ENCODE peak calls at places on chromosomes 2 and 18, in six cellular contexts. Z is SK-N-SH, C is GM12878, M is H1, K is HepG2, I is K562. G is an unnamed sample.

GRCh38 chr2:222398446-222398885 is 25.9 kb upstream of the SGPP2 start:
- DNase-seq in C (no peak), Z (no peak), I (no peak), K (no peak), M (no peak), G (no peak)

GRCh38 chr2:120797421-120798289 is 62.0 kb downstream of the GLI2 start:
- DNase-seq in I (no peak), Z (no peak), K (no peak), M (no peak), C (no peak), G (no peak)

GRCh38 chr2:18623782-18624181 is 34.4 kb upstream of the NT5C1B start:
- DNase-seq in I (no peak), K (no peak), M (no peak), C (no peak), Z (no peak), G (no peak)

GRCh38 chr2:174024524-174025270 is 59.5 kb upstream of the SP3 start:
- DNase-seq in K (no peak), Z (no peak), C (no peak), M (no peak), I (no peak), G (no peak)

GRCh38 chr2:183926433-183926832 is 671.9 kb upstream of the ZNF804A start:
- DNase-seq in Z (no peak), K (no peak), C (no peak), I (no peak), M (no peak), G (no peak)

GRCh38 chr2:51717318-51717717 is 685.4 kb upstream of the NRXN1 start:
- DNase-seq in C (no peak), K (no peak), M (no peak), Z (no peak), I (no peak), G (no peak)

GRCh38 chr2:171523339-171523931 is 1.2 kb downstream of the CYBRD1 start:
- DNase-seq in C (no peak), M (peak), K (peak), Z (peak), I (peak), G (peak)

GRCh38 chr2:63698825-63699548 is 110.2 kb downstream of the MDH1 start:
- DNase-seq in C (no peak), M (peak), Z (peak), I (no peak), K (peak), G (peak)

GRCh38 chr18:10122116-10122515 is 208.3 kb downstream of the VAPA start:
- DNase-seq in Z (no peak), M (no peak), I (no peak), K (no peak), C (no peak), G (no peak)

GRCh38 chr2:169225906-169226305 is 136.4 kb downstream of the LRP2 start:
- DNase-seq in M (no peak), Z (no peak), K (no peak), C (no peak), I (no peak), G (no peak)

GRCh38 chr18:54742120-54742519 is 86.2 kb upstream of the RAB27B start:
- DNase-seq in M (no peak), K (no peak), C (no peak), I (no peak), Z (no peak), G (no peak)

GRCh38 chr18:7158201-7158600 is 40.6 kb upstream of the LAMA1 start:
- DNase-seq in I (no peak), Z (no peak), K (no peak), M (peak), C (no peak), G (no peak)

GRCh38 chr2:126187665-126188064 is 468.3 kb upstream of the GYPC start:
- DNase-seq in M (no peak), I (no peak), Z (no peak), C (no peak), K (no peak), G (no peak)

GRCh38 chr2:241179894-241180293 is 8.6 kb upstream of the ANO7 start:
- DNase-seq in I (no peak), Z (no peak), C (no peak), K (no peak), M (no peak), G (no peak)

GRCh38 chr2:101473911-101474751 is 781 bp downstream of the RFX8 start:
- DNase-seq in I (no peak), Z (peak), K (no peak), M (peak), C (no peak), G (peak)

GRCh38 chr2:172395503-172395902 is 31.9 kb upstream of the ITGA6 start:
- DNase-seq in M (no peak), C (no peak), Z (no peak), K (no peak), I (no peak), G (peak)

GRCh38 chr18:46623541-46623940 is 33.5 kb downstream of the LOXHD1 start:
- DNase-seq in Z (peak), M (peak), I (no peak), K (no peak), C (no peak), G (no peak)

GRCh38 chr18:12246849-12247808 is 7.0 kb upstream of the CIDEA start:
- DNase-seq in M (peak), C (no peak), I (peak), Z (peak), K (peak), G (no peak)

GRCh38 chr18:58353581-58353980 is 275.3 kb downstream of the ALPK2 start:
- DNase-seq in C (no peak), M (no peak), Z (no peak), K (no peak), I (no peak), G (no peak)

GRCh38 chr2:74746480-74746879 is 87.4 kb upstream of the HK2 start:
- DNase-seq in Z (no peak), I (no peak), K (no peak), M (no peak), C (no peak), G (no peak)

GRCh38 chr2:39334978-39335377 is 91.2 kb upstream of the CDKL4 start:
- DNase-seq in Z (no peak), K (no peak), C (no peak), I (no peak), M (no peak), G (no peak)

GRCh38 chr2:224517963-224518362 is 67.2 kb downstream of the CUL3 start:
- DNase-seq in K (no peak), C (no peak), Z (no peak), I (no peak), M (no peak), G (no peak)

GRCh38 chr2:177568893-177569292 is 176.3 kb downstream of the AGPS start:
- DNase-seq in M (no peak), I (no peak), Z (no peak), C (no peak), K (no peak), G (no peak)

GRCh38 chr2:32591669-32592463 is 36.0 kb upstream of the TTC27 start:
- DNase-seq in Z (no peak), M (no peak), K (no peak), C (peak), I (peak), G (no peak)

GRCh38 chr2:203533696-203534471 is 1.2 kb downstream of the RAPH1 start:
- DNase-seq in I (no peak), K (no peak), C (no peak), M (no peak), Z (peak), G (no peak)

GRCh38 chr2:165825041-165825440 is 31.0 kb upstream of the GALNT3 start:
- DNase-seq in C (no peak), M (no peak), K (no peak), Z (no peak), I (no peak), G (no peak)

GRCh38 chr18:57447154-57447621 is 12.0 kb downstream of the ONECUT2 start:
- DNase-seq in K (no peak), C (no peak), Z (no peak), I (no peak), M (peak), G (peak)

GRCh38 chr2:166088634-166089033 is 39.2 kb downstream of the SCN1A start:
- DNase-seq in M (no peak), C (no peak), I (no peak), Z (no peak), K (peak), G (no peak)

GRCh38 chr18:60965856-60966255 is 367.4 kb upstream of the CDH20 start:
- DNase-seq in Z (no peak), K (no peak), C (no peak), M (no peak), I (no peak), G (no peak)

GRCh38 chr2:54809814-54810213 is 86.4 kb downstream of the EML6 start:
- DNase-seq in I (no peak), K (peak), M (no peak), C (no peak), Z (no peak), G (no peak)

GRCh38 chr2:232522014-232522854 is 2.0 kb downstream of the PRSS56 start:
- DNase-seq in Z (peak), I (peak), M (peak), C (no peak), K (no peak), G (no peak)

GRCh38 chr2:197300139-197300538 is 10.4 kb downstream of the ANKRD44 start:
- DNase-seq in K (no peak), Z (no peak), I (no peak), M (no peak), C (no peak), G (no peak)

GRCh38 chr18:60146220-60146960 is 226.2 kb downstream of the MC4R start:
- DNase-seq in C (no peak), K (no peak), I (peak), Z (no peak), M (no peak), G (no peak)

GRCh38 chr2:75222527-75222926 is 23.2 kb upstream of the TACR1 start:
- DNase-seq in K (no peak), Z (no peak), C (no peak), I (no peak), M (no peak), G (no peak)

GRCh38 chr2:149598014-149598395 is 10.4 kb upstream of the MMADHC start:
- DNase-seq in Z (peak), K (no peak), M (no peak), C (no peak), I (no peak), G (no peak)

GRCh38 chr2:26685312-26685711 is 7.2 kb upstream of the KCNK3 start:
- DNase-seq in C (no peak), Z (peak), I (no peak), K (no peak), M (no peak), G (no peak)

GRCh38 chr2:164954954-164955701 is at the start of gene SLC38A11:
- DNase-seq in K (no peak), C (no peak), Z (peak), M (peak), I (no peak), G (no peak)

GRCh38 chr18:3450358-3451107 is 561 bp downstream of the TGIF1 start:
- DNase-seq in C (no peak), Z (peak), K (no peak), I (peak), M (no peak), G (peak)

GRCh38 chr2:50395510-50396300 is 636.2 kb downstream of the NRXN1 start:
- DNase-seq in Z (no peak), I (no peak), C (no peak), K (no peak), M (no peak), G (no peak)

GRCh38 chr2:225113356-225114015 is 71.2 kb upstream of the DOCK10 start:
- DNase-seq in K (no peak), C (no peak), I (no peak), Z (no peak), M (no peak), G (no peak)

DNA sequence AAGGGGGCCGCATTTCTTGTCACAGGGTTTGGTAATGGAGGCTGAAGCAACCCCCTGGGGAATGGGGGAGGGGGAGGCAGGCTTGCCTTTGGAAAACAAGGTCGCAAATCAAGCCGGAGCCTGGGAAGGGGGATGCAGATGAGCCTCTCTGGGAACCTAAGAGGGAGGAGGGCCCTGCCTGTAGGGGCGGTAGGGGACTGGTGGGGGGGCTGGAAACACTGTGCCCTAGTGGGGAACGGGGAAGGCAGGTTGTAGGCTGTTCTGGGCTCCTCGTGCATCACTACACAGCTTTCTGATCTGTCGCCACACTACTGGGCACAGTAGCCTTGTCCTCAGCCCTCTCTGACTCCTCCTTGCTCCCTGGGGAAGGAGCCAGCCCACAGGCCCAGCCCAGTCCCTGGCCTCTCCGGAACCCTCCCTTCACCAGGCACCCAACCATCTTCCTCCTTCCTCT is 170.3 kb upstream of the SMAD2 start:
- DNase-seq in I (no peak), K (no peak), Z (peak), M (peak), C (no peak), G (no peak)
- TF ChIP-seq GABPA in I (no peak), K (no peak), Z (no peak), M (no peak), C (no peak), G (no peak)

GRCh38 chr2:134231965-134232340 is 21.9 kb upstream of the MGAT5 start:
- DNase-seq in M (no peak), Z (no peak), K (no peak), C (no peak), I (no peak), G (no peak)
- H3K27ac ChIP-seq in M (no peak), Z (peak), K (no peak), C (peak), I (no peak), G (no peak)

GRCh38 chr2:176553685-176554106 is 284.5 kb downstream of the MTX2 start:
- DNase-seq in I (no peak), M (peak), K (no peak), C (no peak), Z (peak), G (no peak)
- TF ChIP-seq GABPA in I (no peak), M (no peak), K (no peak), C (no peak), Z (no peak), G (no peak)

GRCh38 chr2:60552096-60552850 is 1.2 kb downstream of the BCL11A start:
- DNase-seq in K (no peak), Z (peak), I (no peak), M (peak), C (no peak), G (no peak)
- H3K27ac ChIP-seq in K (no peak), Z (no peak), I (no peak), M (peak), C (peak), G (peak)

GRCh38 chr2:237731663-237732062 is 66.9 kb upstream of the RBM44 start:
- DNase-seq in I (no peak), M (no peak), K (peak), C (no peak), Z (peak), G (no peak)
- TF ChIP-seq GABPA in I (no peak), M (no peak), K (no peak), C (no peak), Z (no peak), G (no peak)

G was measured in HL-60.